ENCODE peak calls at places on chromosome 21, in five cellular contexts. One of them, this sample, is unnamed.

GRCh38 chr21:41760411-41760810 is 6.4 kb downstream of the RIPK4 start:
- DNase-seq in psoas muscle: no peak
- DNase-seq in lung: no peak
- DNase-seq in suprapubic skin: no peak
- DNase-seq in cardiac fibroblast: no peak
- DNase-seq in this sample: no peak

GRCh38 chr21:45004059-45004422 is 64.2 kb downstream of the SLX9 start:
- DNase-seq in suprapubic skin: peak
- DNase-seq in lung: no peak
- DNase-seq in cardiac fibroblast: no peak
- DNase-seq in psoas muscle: no peak
- DNase-seq in this sample: no peak

GRCh38 chr21:31873696-31874599 is 1.1 kb downstream of the HUNK start:
- DNase-seq in psoas muscle: peak
- DNase-seq in suprapubic skin: peak
- DNase-seq in lung: peak
- DNase-seq in cardiac fibroblast: peak
- DNase-seq in this sample: no peak

GRCh38 chr21:15617968-15618367 is 111.8 kb upstream of the USP25 start:
- DNase-seq in cardiac fibroblast: peak
- DNase-seq in suprapubic skin: no peak
- DNase-seq in lung: no peak
- DNase-seq in psoas muscle: no peak
- DNase-seq in this sample: peak

GRCh38 chr21:38488640-38489282 is 9.5 kb downstream of the ERG start:
- DNase-seq in cardiac fibroblast: peak
- DNase-seq in psoas muscle: no peak
- DNase-seq in lung: no peak
- DNase-seq in suprapubic skin: no peak
- DNase-seq in this sample: no peak

GRCh38 chr21:42151148-42152074 is 67.5 kb upstream of the ABCG1 start:
- DNase-seq in suprapubic skin: peak
- DNase-seq in psoas muscle: no peak
- DNase-seq in lung: no peak
- DNase-seq in cardiac fibroblast: no peak
- DNase-seq in this sample: no peak

GRCh38 chr21:44702973-44703730 is 6.2 kb downstream of the KRTAP10-12 start:
- DNase-seq in cardiac fibroblast: no peak
- DNase-seq in psoas muscle: no peak
- DNase-seq in lung: peak
- DNase-seq in suprapubic skin: no peak
- DNase-seq in this sample: no peak

GRCh38 chr21:39645331-39645730 is 32.6 kb downstream of the B3GALT5 start:
- DNase-seq in cardiac fibroblast: no peak
- DNase-seq in psoas muscle: no peak
- DNase-seq in suprapubic skin: no peak
- DNase-seq in lung: no peak
- DNase-seq in this sample: no peak

GRCh38 chr21:38800924-38801744 is 4.6 kb upstream of the ETS2 start:
- DNase-seq in suprapubic skin: no peak
- DNase-seq in cardiac fibroblast: no peak
- DNase-seq in psoas muscle: no peak
- DNase-seq in lung: no peak
- DNase-seq in this sample: no peak

GRCh38 chr21:15063821-15064575 is 802 bp downstream of the NRIP1 start:
- DNase-seq in cardiac fibroblast: peak
- DNase-seq in lung: peak
- DNase-seq in suprapubic skin: peak
- DNase-seq in psoas muscle: peak
- DNase-seq in this sample: no peak

GRCh38 chr21:37043818-37044217 is 29.1 kb downstream of the PIGP start:
- DNase-seq in lung: no peak
- DNase-seq in psoas muscle: no peak
- DNase-seq in suprapubic skin: no peak
- DNase-seq in cardiac fibroblast: no peak
- DNase-seq in this sample: no peak

GRCh38 chr21:28805885-28806284 is 186.8 kb downstream of the LTN1 start:
- DNase-seq in psoas muscle: no peak
- DNase-seq in lung: no peak
- DNase-seq in cardiac fibroblast: peak
- DNase-seq in suprapubic skin: peak
- DNase-seq in this sample: peak

GRCh38 chr21:39073063-39073462 is 110.2 kb downstream of the PSMG1 start:
- DNase-seq in suprapubic skin: no peak
- DNase-seq in cardiac fibroblast: no peak
- DNase-seq in psoas muscle: no peak
- DNase-seq in lung: no peak
- DNase-seq in this sample: no peak

GRCh38 chr21:14361958-14362357 is 21.0 kb downstream of the HSPA13 start:
- DNase-seq in psoas muscle: no peak
- DNase-seq in suprapubic skin: no peak
- DNase-seq in cardiac fibroblast: peak
- DNase-seq in lung: no peak
- DNase-seq in this sample: no peak

GRCh38 chr21:36115138-36115710 is 19.7 kb upstream of the CBR3 start:
- DNase-seq in psoas muscle: no peak
- DNase-seq in suprapubic skin: no peak
- DNase-seq in cardiac fibroblast: no peak
- DNase-seq in lung: no peak
- DNase-seq in this sample: no peak

GRCh38 chr21:44703731-44704635 is 7.0 kb downstream of the KRTAP10-12 start:
- DNase-seq in suprapubic skin: no peak
- DNase-seq in lung: no peak
- DNase-seq in cardiac fibroblast: no peak
- DNase-seq in psoas muscle: no peak
- DNase-seq in this sample: no peak

GRCh38 chr21:44845418-44846200 is 27.7 kb upstream of the SUMO3 start:
- DNase-seq in lung: peak
- DNase-seq in psoas muscle: peak
- DNase-seq in cardiac fibroblast: peak
- DNase-seq in suprapubic skin: no peak
- DNase-seq in this sample: no peak

GRCh38 chr21:39484711-39485264 is 33.0 kb downstream of the SH3BGR start:
- DNase-seq in psoas muscle: no peak
- DNase-seq in lung: no peak
- DNase-seq in suprapubic skin: no peak
- DNase-seq in cardiac fibroblast: peak
- DNase-seq in this sample: no peak

GRCh38 chr21:26070822-26071425 is 99.6 kb downstream of the APP start:
- DNase-seq in psoas muscle: peak
- DNase-seq in suprapubic skin: peak
- DNase-seq in cardiac fibroblast: peak
- DNase-seq in lung: peak
- DNase-seq in this sample: peak

GRCh38 chr21:29346771-29347170 is 48.0 kb downstream of the BACH1 start:
- DNase-seq in cardiac fibroblast: no peak
- DNase-seq in psoas muscle: no peak
- DNase-seq in suprapubic skin: no peak
- DNase-seq in lung: no peak
- DNase-seq in this sample: no peak

GRCh38 chr21:17758703-17759102 is 60.5 kb downstream of the C21orf91 start:
- DNase-seq in suprapubic skin: no peak
- DNase-seq in lung: no peak
- DNase-seq in cardiac fibroblast: no peak
- DNase-seq in psoas muscle: no peak
- DNase-seq in this sample: no peak

GRCh38 chr21:29697555-29698193 is 242.1 kb downstream of the GRIK1 start:
- DNase-seq in suprapubic skin: no peak
- DNase-seq in cardiac fibroblast: no peak
- DNase-seq in lung: no peak
- DNase-seq in psoas muscle: no peak
- DNase-seq in this sample: no peak

GRCh38 chr21:39373634-39374033 is 24.7 kb upstream of the HMGN1 start:
- DNase-seq in psoas muscle: no peak
- DNase-seq in suprapubic skin: no peak
- DNase-seq in cardiac fibroblast: peak
- DNase-seq in lung: no peak
- DNase-seq in this sample: no peak

GRCh38 chr21:24045373-24045772 is 1561.9 kb downstream of the MRPL39 start:
- DNase-seq in lung: no peak
- DNase-seq in psoas muscle: no peak
- DNase-seq in cardiac fibroblast: no peak
- DNase-seq in suprapubic skin: no peak
- DNase-seq in this sample: no peak

GRCh38 chr21:36825683-36826082 is 126.8 kb downstream of the SIM2 start:
- DNase-seq in lung: no peak
- DNase-seq in suprapubic skin: no peak
- DNase-seq in cardiac fibroblast: no peak
- DNase-seq in psoas muscle: no peak
- DNase-seq in this sample: no peak

GRCh38 chr21:38798481-38798882 is 7.2 kb upstream of the ETS2 start:
- DNase-seq in cardiac fibroblast: no peak
- DNase-seq in suprapubic skin: no peak
- DNase-seq in psoas muscle: no peak
- DNase-seq in lung: no peak
- DNase-seq in this sample: no peak

GRCh38 chr21:24275613-24276012 is 1331.7 kb downstream of the MRPL39 start:
- DNase-seq in suprapubic skin: no peak
- DNase-seq in lung: no peak
- DNase-seq in psoas muscle: no peak
- DNase-seq in cardiac fibroblast: no peak
- DNase-seq in this sample: no peak

GRCh38 chr21:37907076-37907475 is 9.2 kb downstream of the KCNJ6 start:
- DNase-seq in cardiac fibroblast: no peak
- DNase-seq in suprapubic skin: no peak
- DNase-seq in psoas muscle: no peak
- DNase-seq in lung: no peak
- DNase-seq in this sample: no peak

GRCh38 chr21:16419188-16419874 is 689.5 kb downstream of the USP25 start:
- DNase-seq in lung: peak
- DNase-seq in cardiac fibroblast: peak
- DNase-seq in suprapubic skin: peak
- DNase-seq in psoas muscle: peak
- DNase-seq in this sample: peak

DNA sequence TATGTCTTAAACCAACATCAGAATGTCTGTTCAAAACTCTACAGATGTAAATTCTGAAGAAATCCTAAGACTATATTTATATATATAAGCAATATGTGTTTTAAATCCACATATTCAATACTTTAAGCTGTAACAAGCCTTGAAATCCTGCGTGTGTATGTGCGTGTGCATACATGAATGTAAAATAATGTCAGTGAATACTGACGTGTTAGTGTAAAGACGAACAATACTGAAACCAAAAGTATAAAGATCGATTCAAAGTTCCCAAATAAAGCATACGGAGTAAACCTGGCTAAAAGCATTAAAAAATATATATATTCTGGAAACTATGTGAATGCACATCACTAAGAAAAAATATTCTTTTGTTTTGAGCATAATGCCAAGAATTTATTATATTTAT is 668.6 kb upstream of the NCAM2 start:
- DNase-seq in cardiac fibroblast: no peak
- DNase-seq in psoas muscle: no peak
- DNase-seq in lung: no peak
- DNase-seq in suprapubic skin: no peak
- DNase-seq in this sample: no peak
- H3K4me3 ChIP-seq in cardiac fibroblast: no peak
- H3K4me3 ChIP-seq in psoas muscle: no peak
- H3K4me3 ChIP-seq in lung: no peak
- H3K4me3 ChIP-seq in suprapubic skin: no peak
- H3K4me3 ChIP-seq in this sample: no peak

DNA sequence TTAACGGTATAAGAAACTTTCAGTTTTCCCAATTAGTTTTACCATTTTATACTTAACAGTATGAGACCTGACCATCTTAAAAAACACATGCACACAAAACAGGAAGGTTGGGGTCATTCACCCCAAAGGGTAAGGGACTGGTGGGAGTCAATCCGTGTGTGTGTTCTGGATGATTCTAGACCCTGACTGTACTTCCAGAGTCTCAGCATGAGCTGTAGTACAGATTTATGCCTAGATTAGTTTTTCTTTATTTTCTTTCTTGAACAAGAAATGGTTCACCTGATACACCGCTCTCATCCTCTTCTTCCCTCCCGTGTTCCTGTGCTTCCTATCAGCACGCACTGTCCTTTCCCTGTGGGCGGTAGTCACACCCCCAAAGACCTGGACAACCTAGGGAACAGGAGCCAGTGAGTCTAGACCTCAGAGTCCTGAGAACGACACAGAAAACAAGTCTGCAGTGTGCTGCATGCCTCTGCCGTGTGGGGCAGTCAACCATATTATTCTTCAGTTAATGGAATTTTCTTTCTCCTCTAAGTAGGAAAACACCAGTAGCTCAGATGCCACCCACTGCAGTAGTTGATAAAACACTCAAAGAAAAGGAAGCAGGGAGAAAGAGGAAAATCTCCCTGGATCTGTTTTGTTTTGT is 38.9 kb upstream of the MRPS6 start:
- DNase-seq in lung: peak
- DNase-seq in suprapubic skin: no peak
- DNase-seq in cardiac fibroblast: no peak
- DNase-seq in psoas muscle: no peak
- DNase-seq in this sample: no peak
- TF ChIP-seq CTCF in lung: no peak
- TF ChIP-seq CTCF in suprapubic skin: no peak
- TF ChIP-seq CTCF in cardiac fibroblast: no peak
- TF ChIP-seq CTCF in psoas muscle: no peak
- TF ChIP-seq CTCF in this sample: no peak

GRCh38 chr21:34821717-34822116 is 152.9 kb downstream of the CLIC6 start:
- DNase-seq in suprapubic skin: no peak
- DNase-seq in psoas muscle: no peak
- DNase-seq in cardiac fibroblast: no peak
- DNase-seq in lung: no peak
- DNase-seq in this sample: no peak
- H3K4me3 ChIP-seq in suprapubic skin: no peak
- H3K4me3 ChIP-seq in psoas muscle: no peak
- H3K4me3 ChIP-seq in cardiac fibroblast: no peak
- H3K4me3 ChIP-seq in lung: no peak
- H3K4me3 ChIP-seq in this sample: no peak

GRCh38 chr21:43637530-43637929 is 21.8 kb downstream of the HSF2BP start:
- DNase-seq in suprapubic skin: no peak
- DNase-seq in psoas muscle: no peak
- DNase-seq in cardiac fibroblast: no peak
- DNase-seq in lung: peak
- DNase-seq in this sample: no peak

GRCh38 chr21:43632373-43632905 is 26.8 kb downstream of the HSF2BP start:
- DNase-seq in suprapubic skin: no peak
- DNase-seq in lung: no peak
- DNase-seq in psoas muscle: no peak
- DNase-seq in cardiac fibroblast: no peak
- DNase-seq in this sample: no peak

GRCh38 chr21:43631411-43632107 is 27.7 kb downstream of the HSF2BP start:
- DNase-seq in suprapubic skin: no peak
- DNase-seq in lung: no peak
- DNase-seq in psoas muscle: no peak
- DNase-seq in cardiac fibroblast: no peak
- DNase-seq in this sample: no peak

GRCh38 chr21:43639470-43640178 is 19.7 kb downstream of the HSF2BP start:
- DNase-seq in psoas muscle: no peak
- DNase-seq in lung: peak
- DNase-seq in cardiac fibroblast: peak
- DNase-seq in suprapubic skin: no peak
- DNase-seq in this sample: no peak

DNA sequence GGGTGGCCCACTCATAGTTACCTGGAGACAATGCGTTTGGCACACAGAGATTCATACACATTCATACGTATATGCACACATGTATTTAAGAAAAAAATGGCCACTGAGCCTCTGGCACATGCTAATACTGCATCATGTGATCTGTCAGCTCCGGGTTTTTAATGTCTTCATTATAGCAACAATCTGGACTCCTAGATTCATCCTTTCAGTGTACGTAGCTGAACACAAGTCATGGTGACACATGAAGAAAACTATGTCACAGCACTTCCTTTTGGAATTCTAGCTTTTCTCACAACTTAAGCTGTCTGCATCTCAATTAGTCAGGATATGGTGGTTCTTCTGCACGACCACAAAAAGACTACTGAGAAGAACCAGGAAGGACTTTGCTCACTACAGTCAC is 24.7 kb downstream of the HSF2BP start:
- DNase-seq in lung: no peak
- DNase-seq in cardiac fibroblast: no peak
- DNase-seq in suprapubic skin: no peak
- DNase-seq in psoas muscle: no peak
- DNase-seq in this sample: no peak
- TF ChIP-seq CTCF in lung: no peak
- TF ChIP-seq CTCF in cardiac fibroblast: no peak
- TF ChIP-seq CTCF in suprapubic skin: no peak
- TF ChIP-seq CTCF in psoas muscle: no peak
- TF ChIP-seq CTCF in this sample: no peak

This sample was measured in astrocyte of the cerebellum.